ENCODE peak calls at places on chromosomes 1 and 21, in nine cellular contexts. One of them, this sample, is unnamed.

GRCh38 chr1:6612641-6613360 is 730 bp upstream of the PHF13 start:
- DNase-seq in endothelial cell of umbilical vein: peak; percentile 68
- DNase-seq in H1: no peak
- DNase-seq in A549: peak; percentile 38
- DNase-seq in fibroblast of lung: peak; percentile 31
- DNase-seq in GM23338: peak; percentile 71
- DNase-seq in PC-9: peak; percentile 74
- DNase-seq in HCT116: no peak
- DNase-seq in mesendoderm: peak; percentile 58
- DNase-seq in this sample: peak; percentile 62

GRCh38 chr1:224498574-224499170 is 64.1 kb upstream of the WDR26 start:
- DNase-seq in PC-9: peak; percentile 89
- DNase-seq in H1: peak; percentile 75
- DNase-seq in mesendoderm: peak; percentile 96
- DNase-seq in fibroblast of lung: peak; percentile 42
- DNase-seq in A549: no peak
- DNase-seq in HCT116: no peak
- DNase-seq in GM23338: peak; percentile 96
- DNase-seq in endothelial cell of umbilical vein: peak; percentile 89
- DNase-seq in this sample: peak; percentile 88

GRCh38 chr1:45913183-45913924 is 109.9 kb downstream of the MAST2 start:
- DNase-seq in fibroblast of lung: peak; percentile 83
- DNase-seq in H1: no peak
- DNase-seq in endothelial cell of umbilical vein: no peak
- DNase-seq in GM23338: no peak
- DNase-seq in PC-9: no peak
- DNase-seq in HCT116: no peak
- DNase-seq in A549: no peak
- DNase-seq in mesendoderm: peak; percentile 94
- DNase-seq in this sample: peak; percentile 89

GRCh38 chr21:26842976-26843911 is 2.0 kb downstream of the ADAMTS1 start:
- DNase-seq in endothelial cell of umbilical vein: peak; percentile 94
- DNase-seq in PC-9: no peak
- DNase-seq in fibroblast of lung: peak; percentile 97
- DNase-seq in A549: peak; percentile 67
- DNase-seq in HCT116: no peak
- DNase-seq in H1: no peak
- DNase-seq in GM23338: peak; percentile 83
- DNase-seq in mesendoderm: peak; percentile 92
- DNase-seq in this sample: peak; percentile 91

GRCh38 chr1:230009611-230010313 is 57.3 kb upstream of the GALNT2 start:
- DNase-seq in A549: no peak
- DNase-seq in endothelial cell of umbilical vein: no peak
- DNase-seq in fibroblast of lung: no peak
- DNase-seq in GM23338: no peak
- DNase-seq in PC-9: no peak
- DNase-seq in mesendoderm: no peak
- DNase-seq in H1: no peak
- DNase-seq in HCT116: no peak
- DNase-seq in this sample: no peak

GRCh38 chr1:200894712-200895447 is at the start of gene INAVA:
- DNase-seq in H1: no peak
- DNase-seq in PC-9: peak; percentile 81
- DNase-seq in GM23338: peak; percentile 39
- DNase-seq in fibroblast of lung: no peak
- DNase-seq in A549: peak; percentile 54
- DNase-seq in endothelial cell of umbilical vein: no peak
- DNase-seq in HCT116: peak; percentile 53
- DNase-seq in mesendoderm: no peak
- DNase-seq in this sample: peak; percentile 86

GRCh38 chr1:86865973-86866637 is 47.8 kb downstream of the SELENOF start:
- DNase-seq in PC-9: no peak
- DNase-seq in mesendoderm: no peak
- DNase-seq in A549: no peak
- DNase-seq in HCT116: no peak
- DNase-seq in GM23338: no peak
- DNase-seq in fibroblast of lung: no peak
- DNase-seq in endothelial cell of umbilical vein: no peak
- DNase-seq in H1: no peak
- DNase-seq in this sample: no peak

GRCh38 chr1:162218975-162219374 is 149.5 kb downstream of the NOS1AP start:
- DNase-seq in PC-9: peak; percentile 46
- DNase-seq in mesendoderm: no peak
- DNase-seq in fibroblast of lung: no peak
- DNase-seq in A549: no peak
- DNase-seq in endothelial cell of umbilical vein: no peak
- DNase-seq in GM23338: no peak
- DNase-seq in HCT116: no peak
- DNase-seq in H1: no peak
- DNase-seq in this sample: peak; percentile 12

GRCh38 chr1:10900691-10901090 is 104.2 kb upstream of the CASZ1 start:
- DNase-seq in A549: peak; percentile 17
- DNase-seq in fibroblast of lung: no peak
- DNase-seq in mesendoderm: peak; percentile 77
- DNase-seq in PC-9: peak; percentile 95
- DNase-seq in endothelial cell of umbilical vein: no peak
- DNase-seq in GM23338: peak; percentile 53
- DNase-seq in HCT116: no peak
- DNase-seq in H1: peak; percentile 27
- DNase-seq in this sample: peak; percentile 89

GRCh38 chr1:178451529-178451928 is 45.2 kb downstream of the CLEC20A start:
- DNase-seq in A549: no peak
- DNase-seq in HCT116: no peak
- DNase-seq in fibroblast of lung: peak; percentile 43
- DNase-seq in PC-9: peak; percentile 39
- DNase-seq in mesendoderm: peak; percentile 87
- DNase-seq in endothelial cell of umbilical vein: no peak
- DNase-seq in GM23338: no peak
- DNase-seq in H1: no peak
- DNase-seq in this sample: no peak

GRCh38 chr1:156001682-156002171 is 19.0 kb downstream of the SSR2 start:
- DNase-seq in HCT116: no peak
- DNase-seq in H1: no peak
- DNase-seq in PC-9: no peak
- DNase-seq in mesendoderm: no peak
- DNase-seq in endothelial cell of umbilical vein: no peak
- DNase-seq in A549: no peak
- DNase-seq in GM23338: no peak
- DNase-seq in fibroblast of lung: no peak
- DNase-seq in this sample: no peak

GRCh38 chr1:1178794-1179331 is 5.2 kb downstream of the TTLL10 start:
- DNase-seq in A549: no peak
- DNase-seq in mesendoderm: no peak
- DNase-seq in GM23338: no peak
- DNase-seq in fibroblast of lung: no peak
- DNase-seq in HCT116: no peak
- DNase-seq in H1: no peak
- DNase-seq in PC-9: no peak
- DNase-seq in endothelial cell of umbilical vein: no peak
- DNase-seq in this sample: no peak

GRCh38 chr1:87278791-87279190 is 49.9 kb upstream of the LMO4 start:
- DNase-seq in A549: no peak
- DNase-seq in PC-9: no peak
- DNase-seq in HCT116: no peak
- DNase-seq in mesendoderm: peak; percentile 23
- DNase-seq in H1: no peak
- DNase-seq in GM23338: no peak
- DNase-seq in fibroblast of lung: no peak
- DNase-seq in endothelial cell of umbilical vein: no peak
- DNase-seq in this sample: no peak

GRCh38 chr1:21888500-21888899 is 48.6 kb downstream of the HSPG2 start:
- DNase-seq in HCT116: no peak
- DNase-seq in mesendoderm: no peak
- DNase-seq in endothelial cell of umbilical vein: no peak
- DNase-seq in A549: no peak
- DNase-seq in H1: no peak
- DNase-seq in PC-9: no peak
- DNase-seq in GM23338: no peak
- DNase-seq in fibroblast of lung: no peak
- DNase-seq in this sample: no peak

GRCh38 chr1:42916839-42917495 is 41.7 kb downstream of the SLC2A1 start:
- DNase-seq in HCT116: no peak
- DNase-seq in PC-9: no peak
- DNase-seq in fibroblast of lung: no peak
- DNase-seq in A549: no peak
- DNase-seq in endothelial cell of umbilical vein: no peak
- DNase-seq in H1: no peak
- DNase-seq in mesendoderm: no peak
- DNase-seq in GM23338: no peak
- DNase-seq in this sample: no peak

GRCh38 chr1:246213036-246213435 is 294.0 kb downstream of the SMYD3 start:
- DNase-seq in H1: no peak
- DNase-seq in fibroblast of lung: no peak
- DNase-seq in mesendoderm: no peak
- DNase-seq in HCT116: no peak
- DNase-seq in PC-9: no peak
- DNase-seq in endothelial cell of umbilical vein: no peak
- DNase-seq in GM23338: no peak
- DNase-seq in A549: no peak
- DNase-seq in this sample: no peak
- H3K4me2 ChIP-seq in H1: no peak overlapping the region
- H3K4me2 ChIP-seq in fibroblast of lung: no peak overlapping the region
- H3K4me2 ChIP-seq in mesendoderm: no peak overlapping the region
- H3K4me2 ChIP-seq in HCT116: no peak overlapping the region
- H3K4me2 ChIP-seq in PC-9: no peak overlapping the region
- H3K4me2 ChIP-seq in endothelial cell of umbilical vein: no peak overlapping the region
- H3K4me2 ChIP-seq in GM23338: no peak overlapping the region
- H3K4me2 ChIP-seq in A549: no peak overlapping the region
- H3K4me2 ChIP-seq in this sample: no peak overlapping the region

GRCh38 chr1:110083453-110084225 is 13.2 kb upstream of the ALX3 start:
- DNase-seq in endothelial cell of umbilical vein: no peak
- DNase-seq in fibroblast of lung: peak; percentile 16
- DNase-seq in GM23338: peak; percentile 59
- DNase-seq in PC-9: no peak
- DNase-seq in A549: no peak
- DNase-seq in mesendoderm: no peak
- DNase-seq in HCT116: no peak
- DNase-seq in H1: no peak
- DNase-seq in this sample: no peak
- H3K4me3 ChIP-seq in endothelial cell of umbilical vein: no peak overlapping the region
- H3K4me3 ChIP-seq in fibroblast of lung: peak overlapping the region; percentile 49
- H3K4me3 ChIP-seq in GM23338: peak overlapping the region; percentile 63
- H3K4me3 ChIP-seq in PC-9: no peak overlapping the region
- H3K4me3 ChIP-seq in A549: no peak overlapping the region
- H3K4me3 ChIP-seq in mesendoderm: no peak overlapping the region
- H3K4me3 ChIP-seq in HCT116: no peak overlapping the region
- H3K4me3 ChIP-seq in H1: peak overlapping the region; percentile 38
- H3K4me3 ChIP-seq in this sample: no peak overlapping the region

GRCh38 chr1:183450086-183450485 is 22.2 kb upstream of the SMG7 start:
- DNase-seq in PC-9: peak; percentile 52
- DNase-seq in fibroblast of lung: peak; percentile 13
- DNase-seq in H1: no peak
- DNase-seq in endothelial cell of umbilical vein: no peak
- DNase-seq in GM23338: no peak
- DNase-seq in HCT116: no peak
- DNase-seq in mesendoderm: no peak
- DNase-seq in A549: no peak
- DNase-seq in this sample: no peak

GRCh38 chr1:183454377-183454776 is 17.9 kb upstream of the SMG7 start:
- DNase-seq in HCT116: no peak
- DNase-seq in A549: no peak
- DNase-seq in endothelial cell of umbilical vein: no peak
- DNase-seq in H1: no peak
- DNase-seq in mesendoderm: peak; percentile 57
- DNase-seq in GM23338: no peak
- DNase-seq in PC-9: peak; percentile 99
- DNase-seq in fibroblast of lung: no peak
- DNase-seq in this sample: peak; percentile 67

GRCh38 chr1:183443466-183443865 is 25.3 kb upstream of the NMNAT2 start:
- DNase-seq in H1: no peak
- DNase-seq in GM23338: no peak
- DNase-seq in A549: no peak
- DNase-seq in HCT116: no peak
- DNase-seq in endothelial cell of umbilical vein: no peak
- DNase-seq in PC-9: no peak
- DNase-seq in fibroblast of lung: no peak
- DNase-seq in mesendoderm: no peak
- DNase-seq in this sample: no peak

GRCh38 chr1:183444243-183444642 is 26.1 kb upstream of the NMNAT2 start:
- DNase-seq in H1: no peak
- DNase-seq in GM23338: no peak
- DNase-seq in PC-9: peak; percentile 82
- DNase-seq in mesendoderm: peak; percentile 23
- DNase-seq in endothelial cell of umbilical vein: peak; percentile 77
- DNase-seq in fibroblast of lung: peak; percentile 14
- DNase-seq in A549: no peak
- DNase-seq in HCT116: no peak
- DNase-seq in this sample: no peak

GRCh38 chr1:183449223-183449770 is 23.0 kb upstream of the SMG7 start:
- DNase-seq in PC-9: no peak
- DNase-seq in A549: no peak
- DNase-seq in GM23338: no peak
- DNase-seq in HCT116: no peak
- DNase-seq in endothelial cell of umbilical vein: no peak
- DNase-seq in mesendoderm: no peak
- DNase-seq in H1: no peak
- DNase-seq in fibroblast of lung: no peak
- DNase-seq in this sample: no peak
- H3K4me2 ChIP-seq in PC-9: no peak overlapping the region
- H3K4me2 ChIP-seq in A549: no peak overlapping the region
- H3K4me2 ChIP-seq in GM23338: no peak overlapping the region
- H3K4me2 ChIP-seq in HCT116: no peak overlapping the region
- H3K4me2 ChIP-seq in endothelial cell of umbilical vein: no peak overlapping the region
- H3K4me2 ChIP-seq in mesendoderm: no peak overlapping the region
- H3K4me2 ChIP-seq in H1: no peak overlapping the region
- H3K4me2 ChIP-seq in fibroblast of lung: no peak overlapping the region
- H3K4me2 ChIP-seq in this sample: no peak overlapping the region

GRCh38 chr21:25567472-25567871 is 39.8 kb downstream of the MRPL39 start:
- DNase-seq in A549: no peak
- DNase-seq in endothelial cell of umbilical vein: peak; percentile 2
- DNase-seq in fibroblast of lung: no peak
- DNase-seq in mesendoderm: peak; percentile 12
- DNase-seq in PC-9: no peak
- DNase-seq in HCT116: no peak
- DNase-seq in GM23338: no peak
- DNase-seq in H1: no peak
- DNase-seq in this sample: no peak

GRCh38 chr21:25569084-25569483 is 38.2 kb downstream of the MRPL39 start:
- DNase-seq in mesendoderm: no peak
- DNase-seq in H1: no peak
- DNase-seq in PC-9: no peak
- DNase-seq in endothelial cell of umbilical vein: peak; percentile 11
- DNase-seq in HCT116: no peak
- DNase-seq in A549: no peak
- DNase-seq in fibroblast of lung: peak; percentile 32
- DNase-seq in GM23338: no peak
- DNase-seq in this sample: no peak

GRCh38 chr21:25569711-25570110 is 37.6 kb downstream of the MRPL39 start:
- DNase-seq in mesendoderm: no peak
- DNase-seq in HCT116: no peak
- DNase-seq in A549: no peak
- DNase-seq in H1: no peak
- DNase-seq in endothelial cell of umbilical vein: no peak
- DNase-seq in GM23338: no peak
- DNase-seq in PC-9: no peak
- DNase-seq in fibroblast of lung: no peak
- DNase-seq in this sample: no peak

GRCh38 chr21:25566645-25567044 is 40.6 kb downstream of the MRPL39 start:
- DNase-seq in endothelial cell of umbilical vein: no peak
- DNase-seq in A549: no peak
- DNase-seq in H1: no peak
- DNase-seq in HCT116: no peak
- DNase-seq in fibroblast of lung: no peak
- DNase-seq in PC-9: no peak
- DNase-seq in GM23338: no peak
- DNase-seq in mesendoderm: no peak
- DNase-seq in this sample: no peak

GRCh38 chr21:25568230-25568629 is 39.1 kb downstream of the MRPL39 start:
- DNase-seq in A549: no peak
- DNase-seq in H1: no peak
- DNase-seq in mesendoderm: peak; percentile 11
- DNase-seq in endothelial cell of umbilical vein: peak; percentile 86
- DNase-seq in GM23338: peak; percentile 21
- DNase-seq in HCT116: no peak
- DNase-seq in fibroblast of lung: peak; percentile 82
- DNase-seq in PC-9: no peak
- DNase-seq in this sample: no peak
- H3K4me3 ChIP-seq in A549: no peak overlapping the region
- H3K4me3 ChIP-seq in H1: no peak overlapping the region
- H3K4me3 ChIP-seq in mesendoderm: no peak overlapping the region
- H3K4me3 ChIP-seq in endothelial cell of umbilical vein: no peak overlapping the region
- H3K4me3 ChIP-seq in GM23338: no peak overlapping the region
- H3K4me3 ChIP-seq in HCT116: no peak overlapping the region
- H3K4me3 ChIP-seq in fibroblast of lung: no peak overlapping the region
- H3K4me3 ChIP-seq in PC-9: no peak overlapping the region
- H3K4me3 ChIP-seq in this sample: no peak overlapping the region